ENCODE peak calls at places on chromosomes 3 and 15, in four cellular contexts. C, N, R and G are unnamed samples.

GRCh38 chr3:97885931-97886824 is 64.4 kb downstream of the CRYBG3 start:
- DNase-seq in C (no peak), N (no peak), R (no peak), G (no peak)

GRCh38 chr3:127820221-127820870 is 2.0 kb downstream of the MGLL start:
- DNase-seq in C (no peak), N (peak), R (no peak), G (no peak)

GRCh38 chr15:63469190-63469589 is 35.2 kb upstream of the USP3 start:
- DNase-seq in C (no peak), N (no peak), R (no peak), G (no peak)

GRCh38 chr15:66580643-66581042 is 14.8 kb upstream of the LCTL start:
- DNase-seq in C (peak), N (no peak), R (no peak), G (no peak)

GRCh38 chr3:194397757-194398312 is 1.2 kb downstream of the GP5 start:
- DNase-seq in C (no peak), N (no peak), R (no peak), G (no peak)

GRCh38 chr15:71215126-71215894 is 100.0 kb downstream of the THSD4 start:
- DNase-seq in C (no peak), N (no peak), R (no peak), G (no peak)

GRCh38 chr15:25543156-25543555 is 104.3 kb upstream of the UBE3A start:
- DNase-seq in C (peak), N (peak), R (no peak), G (peak)

GRCh38 chr15:67812232-67812631 is 13.1 kb upstream of the SKOR1 start:
- DNase-seq in C (no peak), N (peak), R (no peak), G (no peak)

GRCh38 chr3:124248471-124249028 is 256.6 kb upstream of the ROPN1 start:
- DNase-seq in C (peak), N (peak), R (no peak), G (peak)

GRCh38 chr15:100986158-100986896 is 67.2 kb downstream of the LRRK1 start:
- DNase-seq in C (no peak), N (no peak), R (no peak), G (no peak)

GRCh38 chr15:83657549-83657948 is 3.6 kb downstream of the ADAMTSL3 start:
- DNase-seq in C (no peak), N (no peak), R (no peak), G (no peak)

GRCh38 chr3:185824051-185824466 is 783 bp downstream of the IGF2BP2 start:
- DNase-seq in C (no peak), N (no peak), R (no peak), G (no peak)

GRCh38 chr3:144491333-144491732 is 519.7 kb downstream of the DIPK2A start:
- DNase-seq in C (no peak), N (no peak), R (no peak), G (no peak)

GRCh38 chr3:139325551-139325950 is 18.3 kb upstream of the MRPS22 start:
- DNase-seq in C (no peak), N (no peak), R (no peak), G (no peak)

GRCh38 chr3:36814776-36815175 is 50.4 kb upstream of the DCLK3 start:
- DNase-seq in C (no peak), N (no peak), R (no peak), G (no peak)

GRCh38 chr3:188321258-188321657 is 167.3 kb downstream of the LPP start:
- DNase-seq in C (no peak), N (no peak), R (no peak), G (no peak)

GRCh38 chr15:33142708-33143107 is 51.8 kb downstream of the FMN1 start:
- DNase-seq in C (no peak), N (no peak), R (no peak), G (no peak)

GRCh38 chr3:159453036-159453435 is 535.6 kb upstream of the IL12A start:
- DNase-seq in C (no peak), N (no peak), R (no peak), G (no peak)

GRCh38 chr3:22922317-22922716 is 280.8 kb upstream of the UBE2E2 start:
- DNase-seq in C (no peak), N (no peak), R (no peak), G (no peak)
- TF ChIP-seq CTCF in C (peak), N (no peak), R (peak), G (peak)

DNA sequence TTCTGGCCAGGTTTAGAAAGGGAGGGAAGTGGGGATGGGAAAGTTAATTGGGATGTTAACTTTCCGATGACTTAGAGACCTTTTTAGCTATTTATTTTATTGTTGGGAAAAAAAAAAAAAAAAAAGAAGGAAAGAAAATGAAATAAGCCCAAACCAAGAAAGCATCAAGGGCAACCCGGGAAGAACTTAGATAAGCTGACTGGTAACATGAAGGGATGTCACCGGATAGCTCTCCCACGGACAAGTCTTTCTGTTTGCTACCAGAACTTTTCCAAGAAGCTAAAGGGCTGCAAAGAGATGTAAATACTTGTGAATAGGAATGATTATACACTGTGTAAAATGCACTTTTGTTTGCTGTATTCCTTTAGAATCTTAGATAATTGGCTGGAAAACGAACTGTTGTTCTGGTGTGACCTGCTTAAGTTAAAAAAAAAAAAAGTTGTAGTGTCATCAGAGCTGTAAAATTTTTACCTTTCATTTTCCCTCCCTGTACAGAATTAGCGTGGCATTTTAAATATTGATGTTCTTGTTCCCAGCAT is 2.8 kb downstream of the FOXB1 start:
- DNase-seq in C (no peak), N (no peak), R (no peak), G (no peak)
- H3K4me3 ChIP-seq in C (peak), N (peak), R (peak), G (no peak)

GRCh38 chr3:171021377-171021776 is 5.1 kb downstream of the SLC2A2 start:
- DNase-seq in C (no peak), N (no peak), R (no peak), G (no peak)

GRCh38 chr3:171013822-171014748 is 12.4 kb downstream of the SLC2A2 start:
- DNase-seq in C (no peak), N (peak), R (no peak), G (no peak)

GRCh38 chr3:171023566-171023965 is 3.0 kb downstream of the SLC2A2 start:
- DNase-seq in C (no peak), N (no peak), R (no peak), G (no peak)

DNA sequence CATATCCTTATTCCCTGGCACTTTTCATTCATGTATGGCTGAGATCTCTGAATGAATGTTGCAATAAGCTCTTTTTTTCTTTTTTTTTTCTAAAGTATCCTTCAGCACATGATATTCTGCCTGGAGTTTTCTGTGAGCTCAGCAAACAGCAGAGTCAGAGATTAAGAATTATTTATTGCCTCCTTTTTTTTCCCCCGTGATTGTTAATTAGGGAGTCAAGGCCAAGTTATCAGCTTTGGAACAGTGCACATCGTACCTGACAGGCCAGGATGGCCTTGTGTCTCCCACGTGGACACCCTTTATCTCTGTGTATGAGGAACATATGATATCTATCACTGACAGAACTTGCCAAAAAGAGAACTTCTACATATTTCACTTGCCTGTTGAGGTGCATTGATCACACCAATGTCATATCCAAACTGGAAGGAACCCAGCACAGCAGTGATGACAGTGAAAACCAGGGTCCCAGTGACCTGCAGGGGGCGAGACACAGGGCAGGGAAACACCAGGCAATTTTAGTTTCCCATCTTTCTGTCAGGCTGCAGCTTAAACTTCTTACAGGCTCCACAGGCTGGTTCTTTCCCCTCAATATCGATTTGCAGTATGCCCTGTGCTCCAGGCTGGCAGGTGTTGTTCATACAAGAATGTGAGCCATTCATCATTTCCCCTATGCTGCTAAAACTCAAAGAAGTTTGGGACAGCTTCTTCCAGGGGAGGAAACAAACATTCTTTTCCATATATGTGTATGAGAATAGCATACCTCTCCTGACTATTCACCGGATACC is 8.2 kb downstream of the SLC2A2 start:
- DNase-seq in C (no peak), N (no peak), R (no peak), G (no peak)
- TF ChIP-seq CTCF in C (peak), N (no peak), R (peak), G (peak)

GRCh38 chr3:5466752-5467151 is 279.2 kb downstream of the EDEM1 start:
- DNase-seq in C (no peak), N (no peak), R (no peak), G (no peak)
- H3K4me3 ChIP-seq in C (no peak), N (no peak), R (no peak), G (no peak)

DNA sequence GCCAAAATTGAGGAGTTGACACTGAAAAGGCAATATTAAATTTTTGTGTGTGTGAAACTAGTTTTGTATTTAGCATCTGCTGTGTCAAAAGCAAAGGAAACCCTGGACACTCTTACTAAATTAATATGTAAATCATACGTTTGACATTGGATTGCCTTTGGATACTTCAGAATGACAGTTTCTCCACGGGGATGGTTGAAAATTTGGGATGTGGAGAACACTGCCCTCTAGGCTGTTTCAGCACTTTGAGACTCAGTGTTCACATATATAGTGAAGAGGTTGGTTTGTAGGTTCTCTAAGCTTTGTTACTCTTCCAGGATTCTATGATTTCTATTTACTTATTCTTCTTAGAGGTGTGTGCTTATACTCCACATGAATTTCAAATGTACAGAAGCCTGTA is 3.0 kb downstream of the ROBO2 start:
- DNase-seq in C (no peak), N (no peak), R (no peak), G (no peak)
- TF ChIP-seq CTCF in C (peak), N (peak), R (peak), G (peak)

DNA sequence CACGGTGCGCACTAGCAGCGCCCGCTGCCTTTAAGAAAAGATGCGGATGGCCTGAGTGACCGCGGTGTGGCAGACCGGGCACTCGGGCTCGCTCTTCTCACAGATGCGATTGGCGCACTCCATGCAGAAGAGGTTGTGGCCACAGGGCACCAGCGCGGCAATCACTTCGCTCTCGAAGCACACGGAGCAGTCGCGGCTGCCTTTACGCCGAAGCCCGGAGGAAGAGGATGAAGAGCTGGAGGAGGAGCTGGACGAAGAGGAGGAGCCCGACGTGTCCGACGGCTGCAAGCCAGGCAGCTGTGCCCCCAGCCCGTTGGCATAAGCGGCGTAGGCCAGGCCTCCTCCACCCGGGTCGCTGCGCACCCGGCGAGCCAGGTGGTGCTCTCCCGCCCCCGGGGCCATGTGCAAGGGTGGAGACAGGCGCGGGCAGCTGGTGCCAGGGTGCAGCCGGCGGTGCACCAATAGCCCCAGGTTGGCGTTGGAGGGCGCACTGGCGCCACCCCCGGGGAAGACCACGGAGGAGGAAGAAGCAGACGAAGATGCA is 2.6 kb downstream of the MEX3B start:
- DNase-seq in C (no peak), N (no peak), R (no peak), G (no peak)
- H3K4me3 ChIP-seq in C (peak), N (no peak), R (no peak), G (no peak)

GRCh38 chr3:167837430-167837829 is 101.9 kb downstream of the SERPINI1 start:
- DNase-seq in C (no peak), N (no peak), R (no peak), G (no peak)
- TF ChIP-seq CTCF in C (no peak), N (peak), R (no peak), G (peak)

GRCh38 chr3:177694316-177694715 is 497.0 kb upstream of the TBL1XR1 start:
- DNase-seq in C (peak), N (no peak), R (no peak), G (no peak)

GRCh38 chr3:177693596-177693995 is 496.3 kb upstream of the TBL1XR1 start:
- DNase-seq in C (no peak), N (no peak), R (no peak), G (no peak)

GRCh38 chr3:177692304-177692703 is 495.0 kb upstream of the TBL1XR1 start:
- DNase-seq in C (no peak), N (no peak), R (no peak), G (no peak)

GRCh38 chr3:177700117-177700516 is 502.8 kb upstream of the TBL1XR1 start:
- DNase-seq in C (no peak), N (no peak), R (no peak), G (no peak)

GRCh38 chr3:177694951-177695350 is 497.7 kb upstream of the TBL1XR1 start:
- DNase-seq in C (no peak), N (no peak), R (no peak), G (no peak)
- H3K4me3 ChIP-seq in C (no peak), N (no peak), R (no peak), G (no peak)